ENCODE peak calls at places on chromosome 9, in four cellular contexts. R is spleen, M is IMR-90, G is ovary. E is an unnamed sample.
A peak's percentile ranks its signal among the peaks of the same experiment; 100 is the strongest.

GRCh38 chr9:107246259-107247254 is 36.5 kb upstream of the RAD23B start:
- DNase-seq in R (no peak), M (peak; percentile 13), G (no peak), E (no peak)

GRCh38 chr9:116737137-116737546 is 50.0 kb downstream of the TRIM32 start:
- DNase-seq in R (peak; percentile 86), M (peak; percentile 66), G (peak; percentile 34), E (peak; percentile 82)

GRCh38 chr9:115202960-115203751 is 85.2 kb upstream of the TNC start:
- DNase-seq in R (no peak), M (peak; percentile 94), G (no peak), E (no peak)

GRCh38 chr9:96486351-96487029 is 36.5 kb downstream of the HABP4 start:
- DNase-seq in R (no peak), M (peak; percentile 82), G (peak; percentile 65), E (peak; percentile 47)

GRCh38 chr9:133139246-133140173 is 18.5 kb upstream of the RALGDS start:
- DNase-seq in R (no peak), M (no peak), G (no peak), E (no peak)

GRCh38 chr9:123399803-123400378 is 43.9 kb downstream of the CRB2 start:
- DNase-seq in R (no peak), M (no peak), G (no peak), E (no peak)

GRCh38 chr9:79565245-79565644 is 6.5 kb upstream of the TLE4 start:
- DNase-seq in R (no peak), M (peak; percentile 72), G (no peak), E (no peak)

GRCh38 chr9:126498331-126498730 is 115.4 kb upstream of the LMX1B start:
- DNase-seq in R (peak; percentile 66), M (no peak), G (no peak), E (no peak)

GRCh38 chr9:114409103-114409780 is 21.5 kb upstream of the AKNA start:
- DNase-seq in R (no peak), M (peak; percentile 60), G (no peak), E (no peak)

GRCh38 chr9:90846770-90847419 is 45.3 kb downstream of the SYK start:
- DNase-seq in R (no peak), M (no peak), G (no peak), E (no peak)

GRCh38 chr9:21964925-21965385 is 29.2 kb downstream of the CDKN2A start:
- DNase-seq in R (peak; percentile 79), M (no peak), G (no peak), E (peak; percentile 61)

GRCh38 chr9:137077010-137077747 is at the start of gene UAP1L1:
- DNase-seq in R (peak; percentile 93), M (peak; percentile 42), G (no peak), E (peak; percentile 85)

GRCh38 chr9:69173497-69173890 is 583 bp upstream of the TJP2 start:
- DNase-seq in R (no peak), M (no peak), G (no peak), E (no peak)

GRCh38 chr9:124220551-124221451 is 36.9 kb upstream of the NEK6 start:
- DNase-seq in R (peak; percentile 57), M (peak; percentile 52), G (no peak), E (peak; percentile 94)

DNA sequence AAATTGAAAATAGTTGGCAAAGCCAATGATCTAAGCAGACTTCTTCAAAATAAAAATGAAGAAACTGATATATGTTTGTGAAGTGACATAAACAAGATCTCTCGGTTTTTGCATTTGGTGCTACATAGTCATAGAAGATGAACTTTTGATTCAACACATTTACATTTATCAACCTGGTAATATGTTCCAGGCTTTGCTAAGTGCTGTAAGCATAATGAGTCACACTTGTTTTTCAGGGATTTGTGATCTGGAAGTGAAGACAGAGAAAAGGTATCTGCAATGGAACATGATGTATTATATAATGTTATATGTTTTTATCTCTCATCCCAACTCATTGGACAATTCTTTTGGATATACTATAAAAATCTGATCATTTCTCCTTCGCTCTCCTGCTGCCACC is 801.4 kb downstream of the BRINP1 start:
- DNase-seq in R (no peak), M (no peak), G (no peak), E (no peak)
- TF ChIP-seq POLR2A in R (no peak), M (no peak), G (no peak), E (no peak)

GRCh38 chr9:130763585-130764200 is 70.1 kb downstream of the EXOSC2 start:
- DNase-seq in R (no peak), M (no peak), G (no peak), E (no peak)
- H3K4me3 ChIP-seq in R (no peak overlapping the region), M (no peak overlapping the region), G (no peak overlapping the region), E (no peak overlapping the region)

GRCh38 chr9:979983-980382 is 3.5 kb downstream of the DMRT3 start:
- DNase-seq in R (no peak), M (no peak), G (no peak), E (no peak)

GRCh38 chr9:976258-976804 is at the start of gene DMRT3:
- DNase-seq in R (no peak), M (no peak), G (no peak), E (no peak)

GRCh38 chr9:977361-978116 is 1.1 kb downstream of the DMRT3 start:
- DNase-seq in R (no peak), M (no peak), G (no peak), E (no peak)

GRCh38 chr9:976805-977360 is 428 bp downstream of the DMRT3 start:
- DNase-seq in R (no peak), M (no peak), G (no peak), E (peak; percentile 21)

DNA sequence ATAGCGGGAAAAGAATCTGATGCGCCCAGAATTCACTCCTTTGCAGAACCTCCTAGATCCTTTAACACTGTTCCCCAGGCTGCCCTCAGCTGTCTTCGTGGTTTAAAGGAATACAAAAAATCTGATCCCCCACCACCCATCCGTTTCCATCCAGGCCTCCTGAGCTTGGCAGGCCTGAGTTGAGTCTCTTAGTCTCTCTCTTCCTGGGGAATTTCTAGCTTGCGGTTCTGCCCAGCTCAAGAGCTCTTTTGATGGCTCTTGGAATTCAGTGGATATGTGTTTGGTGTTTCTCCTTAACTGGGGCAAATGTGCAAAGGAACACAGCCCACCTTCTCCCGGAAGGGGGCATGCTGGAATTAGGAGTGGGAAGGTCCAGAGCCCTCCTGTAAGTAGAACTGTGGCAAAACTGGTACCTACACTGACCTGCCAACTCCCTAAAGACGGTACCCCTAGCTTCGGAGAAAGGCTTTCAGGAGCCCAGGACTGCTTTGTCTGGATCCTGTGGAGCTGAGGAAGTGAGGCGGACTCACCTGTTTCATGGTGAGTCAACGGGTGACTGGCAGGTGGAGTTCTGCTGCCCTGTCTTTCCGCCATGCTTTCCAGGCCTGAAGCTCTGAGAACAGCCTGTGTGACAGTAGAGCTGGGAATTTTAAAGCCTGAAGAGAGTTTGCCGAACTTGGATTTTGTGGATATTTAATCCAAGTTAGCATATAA is 1.8 kb downstream of the DMRT3 start:
- DNase-seq in R (no peak), M (no peak), G (no peak), E (no peak)
- H3K9me3 ChIP-seq in R (no peaks in the 10 kb centered on the region), M (peaks cover 3% of the 10 kb centered on the region), G (no peaks in the 10 kb centered on the region), E (no peaks in the 10 kb centered on the region)

DNA sequence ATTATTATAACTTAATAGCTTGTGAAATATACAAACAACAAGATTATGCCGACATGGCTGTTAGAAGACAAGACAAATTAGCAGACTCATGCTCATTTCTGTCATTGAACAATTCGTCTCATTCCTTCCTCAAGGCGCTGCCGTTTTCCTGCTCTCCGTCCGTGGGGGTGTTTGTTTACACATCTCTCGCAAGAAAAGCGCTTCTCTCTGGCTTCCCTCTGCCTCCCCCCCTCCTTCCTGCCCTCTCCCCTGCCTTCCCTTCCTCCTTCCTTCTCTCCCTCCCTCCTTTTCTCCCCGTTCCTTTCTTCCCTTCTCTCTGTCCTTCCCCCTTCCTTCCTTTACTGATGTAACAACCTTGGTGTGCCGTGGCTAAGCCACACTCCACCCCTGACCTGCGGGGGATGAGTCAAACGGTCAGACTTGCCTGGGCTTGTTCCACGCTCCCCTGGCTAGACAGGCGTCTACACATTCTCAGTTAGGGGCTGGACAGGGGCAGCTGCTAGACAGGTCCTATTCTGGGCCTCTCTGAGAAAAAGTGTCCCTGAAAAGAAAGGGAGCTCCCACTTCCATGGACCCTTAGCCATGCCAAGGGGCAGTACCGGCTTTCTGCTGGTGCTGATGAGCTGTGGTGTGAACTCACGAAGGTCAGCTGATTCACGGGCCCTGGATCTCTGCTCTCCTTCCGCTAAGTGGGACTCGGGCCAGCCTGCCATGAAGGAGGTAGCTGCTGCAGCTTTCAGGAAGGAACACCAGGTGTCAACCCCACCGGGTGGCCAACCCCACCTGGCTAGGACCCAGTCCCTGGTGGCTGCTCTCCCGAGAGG is 32.0 kb upstream of the SPTLC1 start:
- DNase-seq in R (no peak), M (peak; percentile 94), G (peak; percentile 79), E (peak; percentile 61)
- TF ChIP-seq POLR2A in R (no peak), M (peak; percentile 69), G (no peak), E (no peak)

DNA sequence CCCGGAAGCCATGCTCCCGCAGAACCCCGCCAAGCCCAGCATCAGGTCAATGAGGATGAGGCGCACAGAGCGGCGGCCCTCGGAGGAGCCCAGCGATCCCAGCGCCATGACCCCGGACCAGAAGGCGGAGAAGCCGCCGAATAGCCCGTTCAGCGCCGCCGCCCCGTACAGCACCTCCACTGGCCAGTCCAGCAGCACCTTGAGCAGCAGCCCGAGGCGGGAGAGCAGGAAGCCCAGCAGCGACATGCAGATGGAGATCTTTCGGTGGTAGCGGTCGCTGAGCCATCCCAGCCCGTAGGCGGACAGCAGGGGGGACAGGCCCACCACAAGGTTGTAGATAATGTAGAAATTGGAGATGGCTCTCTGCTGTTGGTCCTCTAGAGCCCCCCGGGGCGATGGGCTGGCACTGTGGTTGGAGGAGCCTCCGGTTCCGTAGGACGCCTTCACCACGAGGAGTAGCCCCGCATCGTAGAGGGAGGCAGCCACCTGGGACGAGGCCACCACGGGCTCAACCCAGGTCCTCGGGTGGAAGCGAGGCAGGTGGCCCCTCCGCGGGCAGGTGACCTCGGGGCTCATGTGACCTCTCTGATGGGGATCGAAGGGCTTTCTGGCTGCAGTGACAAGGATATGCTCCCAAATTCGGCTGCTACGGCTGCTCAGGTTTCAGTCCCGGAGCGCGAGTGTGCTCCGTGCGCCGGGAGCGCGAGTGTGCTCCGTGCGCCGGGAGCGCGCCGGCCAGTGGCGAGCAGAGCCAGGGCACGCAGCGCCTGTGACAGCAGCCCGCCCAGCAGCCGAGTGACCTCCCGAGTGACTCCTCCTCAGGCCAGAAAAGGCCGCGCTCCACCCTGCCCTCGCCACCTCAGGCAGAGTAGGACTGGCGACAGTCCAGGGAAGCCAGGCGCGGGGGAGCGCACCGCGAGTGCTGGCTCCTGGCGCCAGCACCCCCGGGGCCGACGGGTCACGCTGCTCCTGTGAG is at the start of gene SLC46A2:
- DNase-seq in R (peak; percentile 75), M (no peak), G (no peak), E (peak; percentile 20)
- H3K4me3 ChIP-seq in R (peak within 1 kb of the TSS; percentile 26), M (peak within 1 kb of the TSS; percentile 33), G (no peak within 1 kb of the TSS), E (no peak within 1 kb of the TSS)